ENCODE peak calls at places on chromosome 15, in six cellular contexts. G is GM12878, U is tibial nerve, Z is sigmoid colon, L is A549, C is stomach. O is an unnamed sample.

GRCh38 chr15:39462691-39463090 is 118.2 kb upstream of the THBS1 start:
- DNase-seq in G (no peak), U (no peak), Z (no peak), L (no peak), C (no peak), O (no peak)

GRCh38 chr15:88232771-88233170 is 23.8 kb downstream of the NTRK3 start:
- DNase-seq in G (no peak), U (no peak), Z (no peak), L (no peak), C (no peak), O (no peak)

GRCh38 chr15:74531144-74531811 is 9.7 kb upstream of the ARID3B start:
- DNase-seq in G (no peak), U (no peak), Z (no peak), L (no peak), C (no peak), O (no peak)

GRCh38 chr15:69885182-69886041 is 212.3 kb downstream of the TLE3 start:
- DNase-seq in G (no peak), U (no peak), Z (no peak), L (no peak), C (no peak), O (no peak)

GRCh38 chr15:45572627-45573026 is 14.6 kb upstream of the BLOC1S6 start:
- DNase-seq in G (no peak), U (no peak), Z (no peak), L (no peak), C (no peak), O (no peak)

GRCh38 chr15:40498891-40499290 is 28.1 kb downstream of the CHST14 start:
- DNase-seq in G (no peak), U (no peak), Z (no peak), L (no peak), C (no peak), O (no peak)

GRCh38 chr15:60301024-60301423 is 96.8 kb downstream of the ANXA2 start:
- DNase-seq in G (no peak), U (no peak), Z (no peak), L (peak), C (no peak), O (no peak)

GRCh38 chr15:55279746-55280351 is 9.8 kb downstream of the RAB27A start:
- DNase-seq in G (peak), U (no peak), Z (no peak), L (peak), C (no peak), O (no peak)

GRCh38 chr15:47442366-47442765 is 274.9 kb upstream of the SEMA6D start:
- DNase-seq in G (no peak), U (no peak), Z (no peak), L (no peak), C (no peak), O (no peak)

GRCh38 chr15:30953731-30954378 is 37.6 kb downstream of the MTMR10 start:
- DNase-seq in G (no peak), U (no peak), Z (no peak), L (peak), C (no peak), O (no peak)

GRCh38 chr15:53611145-53611920 is 148.1 kb downstream of the WDR72 start:
- DNase-seq in G (no peak), U (no peak), Z (no peak), L (no peak), C (no peak), O (no peak)

GRCh38 chr15:38879909-38880471 is 315.4 kb upstream of the RASGRP1 start:
- DNase-seq in G (no peak), U (peak), Z (peak), L (no peak), C (no peak), O (no peak)

GRCh38 chr15:25543156-25543555 is 104.3 kb upstream of the UBE3A start:
- DNase-seq in G (no peak), U (peak), Z (peak), L (no peak), C (no peak), O (no peak)

GRCh38 chr15:73996939-73997338 is 2.4 kb downstream of the PML start:
- DNase-seq in G (no peak), U (no peak), Z (peak), L (no peak), C (no peak), O (no peak)

DNA sequence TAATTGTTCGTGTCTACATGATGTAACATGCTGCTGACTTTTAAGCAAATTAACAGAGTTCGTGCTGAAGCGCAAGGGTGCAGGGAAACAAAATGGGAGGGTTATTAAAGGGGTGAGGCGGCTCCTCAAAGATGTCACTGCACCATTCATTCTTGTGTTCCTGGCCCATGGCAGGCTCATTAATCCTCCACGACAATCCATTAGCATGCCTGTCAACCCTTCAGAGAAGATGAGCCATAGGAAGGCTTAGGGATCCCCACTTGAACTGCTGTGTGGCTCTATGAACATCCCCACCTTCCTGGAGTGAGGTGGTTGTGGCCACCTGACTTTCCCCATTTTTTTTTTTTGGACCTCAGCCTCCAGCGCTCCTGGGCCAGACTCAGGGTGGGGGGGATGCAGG is 45.8 kb downstream of the IGF1R start:
- DNase-seq in G (no peak), U (no peak), Z (no peak), L (no peak), C (no peak), O (no peak)
- TF ChIP-seq EP300 in G (no peak), U (no peak), Z (no peak), L (no peak), C (no peak), O (no peak)

GRCh38 chr15:62896969-62897486 is 145.5 kb upstream of the TPM1 start:
- DNase-seq in G (no peak), U (peak), Z (peak), L (peak), C (peak), O (peak)
- TF ChIP-seq EP300 in G (no peak), U (no peak), Z (peak), L (peak), C (peak), O (no peak)

DNA sequence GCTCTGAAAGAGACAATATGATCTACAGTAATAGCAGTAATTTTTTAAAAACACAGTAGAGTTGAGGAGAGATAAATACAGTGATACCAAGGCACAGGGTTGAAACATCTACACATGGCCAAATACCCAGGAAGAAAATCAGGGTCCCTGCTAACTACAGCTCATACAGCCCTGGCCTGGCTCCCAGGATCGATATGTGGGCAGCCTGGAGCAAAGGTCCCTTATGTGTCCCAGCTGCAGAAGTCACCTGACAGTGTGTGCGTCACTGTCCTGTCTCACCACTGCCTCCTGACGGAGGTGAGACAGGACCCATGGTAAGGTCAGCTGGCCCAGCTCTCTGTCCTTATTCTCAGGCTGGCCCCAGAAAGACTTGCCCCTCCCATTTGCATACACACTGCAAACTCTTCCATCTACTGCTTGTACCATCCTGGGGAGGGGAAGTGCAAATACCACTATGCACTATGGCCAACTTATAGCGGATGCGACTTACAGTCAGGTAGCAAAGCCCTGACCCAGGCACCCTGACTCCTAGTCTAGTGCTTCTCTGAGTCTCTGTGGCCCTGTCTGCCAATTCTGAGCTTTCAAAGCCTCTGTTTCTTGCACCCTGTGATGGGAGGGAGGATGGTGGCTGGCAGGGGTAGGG is 22.0 kb upstream of the BCL2L10 start:
- DNase-seq in G (no peak), U (no peak), Z (no peak), L (no peak), C (no peak), O (no peak)
- TF ChIP-seq EP300 in G (no peak), U (no peak), Z (no peak), L (no peak), C (no peak), O (no peak)

GRCh38 chr15:101057841-101058407 is 138.8 kb downstream of the LRRK1 start:
- DNase-seq in G (no peak), U (peak), Z (peak), L (no peak), C (peak), O (no peak)

GRCh38 chr15:101054991-101055390 is 135.8 kb downstream of the LRRK1 start:
- DNase-seq in G (no peak), U (peak), Z (peak), L (no peak), C (peak), O (no peak)

GRCh38 chr15:101058735-101059134 is 139.6 kb downstream of the LRRK1 start:
- DNase-seq in G (no peak), U (no peak), Z (peak), L (no peak), C (peak), O (no peak)

GRCh38 chr15:101055411-101055810 is 136.3 kb downstream of the LRRK1 start:
- DNase-seq in G (no peak), U (peak), Z (peak), L (no peak), C (peak), O (no peak)

DNA sequence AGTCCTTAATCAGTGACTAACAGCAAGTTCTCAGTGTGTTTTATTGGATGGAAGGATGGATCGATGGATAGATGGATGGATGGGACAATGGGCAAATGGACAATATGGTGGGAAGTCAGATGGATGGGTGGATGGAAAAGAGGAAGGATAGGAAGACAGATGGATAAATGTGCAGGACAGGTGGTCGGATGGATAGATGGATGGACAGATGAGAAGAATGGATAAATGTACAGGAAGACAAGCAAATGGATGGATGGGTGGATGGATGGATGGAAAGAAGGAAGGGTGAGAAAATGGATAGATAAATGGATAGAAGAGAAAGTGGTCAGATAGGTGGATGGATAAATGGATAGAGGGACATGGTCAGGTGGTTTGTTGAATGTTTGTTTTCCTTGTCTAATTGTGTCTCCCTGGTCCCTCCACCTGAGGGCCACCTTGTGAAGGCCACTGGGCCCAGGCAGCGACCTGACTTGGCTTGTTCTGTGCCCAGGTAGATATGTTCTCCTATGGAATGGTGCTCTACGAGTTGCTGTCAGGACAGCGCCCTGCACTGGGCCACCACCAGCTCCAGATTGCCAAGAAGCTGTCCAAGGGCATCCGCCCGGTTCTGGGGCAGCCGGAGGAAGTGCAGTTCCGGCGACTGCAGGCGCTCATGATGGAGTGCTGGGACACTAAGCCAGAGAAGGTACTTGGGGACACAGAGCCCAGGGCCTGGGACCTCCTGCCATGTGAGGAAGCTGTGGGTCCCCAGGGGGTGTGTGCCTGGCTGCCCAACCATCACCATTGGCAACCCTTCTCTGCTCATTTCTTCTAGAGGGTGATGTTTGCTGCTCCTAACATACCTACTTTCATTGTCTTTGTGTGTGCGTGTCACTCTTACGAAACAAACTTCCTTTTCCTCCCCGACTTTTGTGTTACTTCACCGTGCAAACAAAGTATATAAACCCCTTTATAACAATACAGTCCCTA is 137.5 kb downstream of the LRRK1 start:
- DNase-seq in G (no peak), U (peak), Z (peak), L (no peak), C (peak), O (no peak)
- TF ChIP-seq EP300 in G (no peak), U (no peak), Z (no peak), L (no peak), C (no peak), O (no peak)

GRCh38 chr15:67719330-67719959 is 105.9 kb upstream of the SKOR1 start:
- DNase-seq in G (no peak), U (no peak), Z (no peak), L (no peak), C (no peak), O (no peak)

GRCh38 chr15:67716171-67716570 is 109.1 kb upstream of the SKOR1 start:
- DNase-seq in G (no peak), U (no peak), Z (no peak), L (no peak), C (no peak), O (no peak)

GRCh38 chr15:67720556-67721175 is 104.6 kb upstream of the SKOR1 start:
- DNase-seq in G (no peak), U (no peak), Z (no peak), L (no peak), C (no peak), O (no peak)

GRCh38 chr15:67717776-67718175 is 107.5 kb upstream of the SKOR1 start:
- DNase-seq in G (no peak), U (no peak), Z (no peak), L (no peak), C (no peak), O (no peak)

GRCh38 chr15:67715166-67715565 is 110.1 kb upstream of the SKOR1 start:
- DNase-seq in G (no peak), U (no peak), Z (no peak), L (no peak), C (no peak), O (no peak)
- TF ChIP-seq EP300 in G (no peak), U (no peak), Z (no peak), L (no peak), C (no peak), O (no peak)

GRCh38 chr15:63986751-63987341 is 59.4 kb downstream of the DAPK2 start:
- DNase-seq in G (peak), U (no peak), Z (no peak), L (no peak), C (peak), O (no peak)
- TF ChIP-seq EP300 in G (peak), U (no peak), Z (no peak), L (no peak), C (no peak), O (no peak)

DNA sequence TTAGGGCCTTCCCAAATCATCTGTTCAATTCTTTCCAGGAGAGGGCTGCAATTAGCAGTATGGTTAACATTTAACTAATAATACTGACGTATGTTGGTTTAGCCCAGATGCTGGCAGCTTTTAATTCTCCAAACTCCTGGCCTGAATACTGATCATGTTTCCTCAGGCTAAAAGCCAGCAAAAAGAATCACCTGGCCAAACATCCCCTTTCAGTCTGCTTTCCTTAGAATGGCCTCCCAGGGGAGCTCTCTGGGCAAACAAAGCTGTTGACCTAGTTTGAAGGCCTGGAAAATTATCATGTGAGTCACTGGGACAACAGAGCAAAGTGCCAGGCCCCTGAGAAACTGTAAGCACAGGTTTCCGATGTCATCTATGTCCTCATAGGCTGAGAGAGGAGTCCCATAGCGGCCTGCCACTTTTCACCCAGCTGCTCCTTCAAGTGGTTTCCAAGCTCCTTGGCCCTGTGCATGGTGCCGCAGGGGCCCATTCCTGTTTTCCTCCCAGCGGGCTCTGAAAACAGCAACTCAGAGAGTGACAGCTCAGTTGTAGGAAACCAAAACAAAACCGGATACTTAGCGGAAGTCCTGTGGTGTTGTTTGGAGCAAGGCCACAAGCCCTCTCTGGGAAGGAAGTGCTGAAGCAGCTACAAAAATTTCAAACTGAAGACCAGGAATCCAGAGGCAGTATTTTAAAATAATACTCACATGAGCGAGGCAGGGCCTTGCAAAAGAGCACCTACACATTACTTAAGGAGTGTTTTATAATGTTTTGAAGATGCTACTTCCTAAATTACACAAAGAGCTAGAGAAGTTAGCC is 36.5 kb upstream of the RAB11A start:
- DNase-seq in G (no peak), U (peak), Z (peak), L (peak), C (peak), O (peak)
- TF ChIP-seq EP300 in G (no peak), U (peak), Z (no peak), L (peak), C (no peak), O (no peak)

DNA sequence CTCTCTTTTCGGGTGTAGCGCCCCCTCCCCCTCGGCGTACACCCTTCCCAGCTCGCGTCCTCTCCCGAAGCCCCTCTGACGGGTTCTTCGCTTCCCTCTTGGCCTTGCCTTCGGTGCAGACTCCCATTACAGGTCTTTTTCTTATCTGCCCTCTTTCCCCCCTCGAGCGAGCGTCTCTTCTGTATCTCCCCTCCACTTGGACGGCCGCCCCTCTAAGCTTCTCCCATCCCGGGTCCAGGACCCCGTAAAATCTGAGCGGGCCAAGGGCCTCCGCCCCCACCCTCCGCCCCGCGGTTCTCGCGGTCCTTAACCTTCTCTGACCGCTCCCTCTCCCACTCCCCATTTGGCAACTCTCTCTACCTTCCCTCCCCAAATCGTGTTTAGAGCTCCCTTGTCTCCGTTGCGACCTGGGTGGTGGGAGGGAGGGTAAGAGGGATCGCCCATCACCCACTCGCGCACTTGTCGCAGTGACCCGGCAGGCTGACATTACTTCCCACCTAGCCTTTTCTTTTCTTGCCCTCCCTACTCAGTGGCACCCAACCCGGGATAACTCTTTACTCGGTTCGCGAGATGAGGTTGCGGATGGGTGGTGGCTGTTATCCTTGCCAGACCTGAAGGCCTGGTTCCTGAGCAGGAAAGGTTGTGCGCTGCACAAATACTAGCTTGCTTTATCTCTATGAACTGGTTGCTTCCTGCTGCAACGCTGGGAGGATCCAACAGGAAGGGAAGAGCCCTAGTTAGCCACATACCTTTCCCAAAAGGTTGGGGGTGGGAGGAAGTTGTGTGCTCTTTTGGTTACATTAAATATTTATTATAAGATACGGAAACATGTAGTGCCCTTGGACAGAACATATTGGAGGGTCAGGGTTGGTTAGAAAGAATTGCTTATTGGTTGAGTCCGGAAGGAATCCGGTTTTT is 922 bp downstream of the RAB11A start:
- DNase-seq in G (no peak), U (peak), Z (peak), L (no peak), C (peak), O (peak)
- TF ChIP-seq EP300 in G (no peak), U (peak), Z (no peak), L (no peak), C (no peak), O (no peak)

DNA sequence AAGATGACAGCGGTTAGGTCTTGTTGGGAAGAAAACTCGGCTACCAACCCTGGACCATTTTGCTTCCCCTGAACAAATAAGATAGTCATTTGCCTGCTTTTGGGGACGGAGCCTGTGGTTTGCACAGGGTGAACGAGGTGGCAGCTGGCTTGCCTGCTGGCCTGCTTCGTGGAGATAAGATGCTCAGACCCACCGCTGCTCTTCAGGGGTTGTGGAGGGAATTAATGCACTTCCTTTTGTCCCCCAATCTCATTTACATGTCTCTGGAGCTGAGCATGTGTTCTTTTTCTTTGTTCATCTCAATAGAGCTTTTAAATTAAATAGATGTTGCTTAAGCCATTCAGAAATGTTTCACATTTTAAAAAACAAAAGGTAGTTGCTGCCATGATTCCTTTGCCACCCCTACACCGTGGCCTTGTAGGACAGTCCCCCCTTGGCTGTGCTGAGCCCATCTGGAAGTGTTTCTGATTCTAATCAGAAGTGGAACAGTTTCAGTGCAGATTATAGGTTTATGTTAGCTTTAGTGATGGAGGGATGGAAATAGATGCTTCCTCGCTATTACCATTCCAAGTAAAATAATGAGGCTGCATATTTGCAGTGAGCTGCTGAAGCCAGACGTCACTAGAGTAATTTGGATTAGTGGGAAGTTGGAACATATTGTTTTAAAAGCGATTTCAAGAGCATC is 25.7 kb downstream of the APBA2 start:
- DNase-seq in G (no peak), U (no peak), Z (peak), L (no peak), C (no peak), O (no peak)
- TF ChIP-seq EP300 in G (no peak), U (no peak), Z (no peak), L (no peak), C (no peak), O (no peak)

GRCh38 chr15:66386204-66387123 is at the start of gene MAP2K1:
- DNase-seq in G (peak), U (peak), Z (peak), L (peak), C (peak), O (peak)
- TF ChIP-seq EP300 in G (no peak), U (peak), Z (peak), L (no peak), C (no peak), O (no peak)

O was measured in ovary.